ENCODE peak calls at places on chromosomes 11 and 22, in nine cellular contexts. One of them, this sample, is unnamed.

GRCh38 chr11:43543313-43543712 is 137.2 kb upstream of the HSD17B12 start:
- DNase-seq in stomach: no peak
- DNase-seq in testis: no peak
- DNase-seq in ovary: no peak
- DNase-seq in heart left ventricle: no peak
- DNase-seq in lower leg skin: no peak
- DNase-seq in A549: no peak
- DNase-seq in IMR-90: no peak
- DNase-seq in K562: no peak
- DNase-seq in this sample: no peak

GRCh38 chr11:45048870-45049825 is 97.3 kb upstream of the PRDM11 start:
- DNase-seq in A549: no peak
- DNase-seq in K562: no peak
- DNase-seq in stomach: no peak
- DNase-seq in ovary: no peak
- DNase-seq in testis: peak; percentile 17
- DNase-seq in lower leg skin: peak; percentile 83
- DNase-seq in heart left ventricle: peak; percentile 61
- DNase-seq in IMR-90: peak; percentile 11
- DNase-seq in this sample: no peak

GRCh38 chr22:36856792-36857135 is 4.0 kb upstream of the NCF4 start:
- DNase-seq in A549: no peak
- DNase-seq in IMR-90: no peak
- DNase-seq in heart left ventricle: no peak
- DNase-seq in ovary: no peak
- DNase-seq in K562: no peak
- DNase-seq in lower leg skin: no peak
- DNase-seq in testis: no peak
- DNase-seq in stomach: no peak
- DNase-seq in this sample: no peak

GRCh38 chr11:67083786-67084366 is 27.2 kb downstream of the RHOD start:
- DNase-seq in K562: no peak
- DNase-seq in stomach: no peak
- DNase-seq in A549: no peak
- DNase-seq in ovary: no peak
- DNase-seq in heart left ventricle: no peak
- DNase-seq in testis: no peak
- DNase-seq in IMR-90: no peak
- DNase-seq in lower leg skin: no peak
- DNase-seq in this sample: no peak

GRCh38 chr11:44550123-44550522 is 15.3 kb upstream of the CD82 start:
- DNase-seq in A549: no peak
- DNase-seq in heart left ventricle: no peak
- DNase-seq in lower leg skin: no peak
- DNase-seq in testis: no peak
- DNase-seq in K562: no peak
- DNase-seq in stomach: no peak
- DNase-seq in ovary: no peak
- DNase-seq in IMR-90: no peak
- DNase-seq in this sample: no peak

GRCh38 chr11:61491736-61492395 is 16.7 kb upstream of the LRRC10B start:
- DNase-seq in testis: no peak
- DNase-seq in ovary: no peak
- DNase-seq in IMR-90: no peak
- DNase-seq in stomach: no peak
- DNase-seq in lower leg skin: no peak
- DNase-seq in heart left ventricle: no peak
- DNase-seq in K562: no peak
- DNase-seq in A549: no peak
- DNase-seq in this sample: no peak

GRCh38 chr11:126776125-126776524 is 224.4 kb downstream of the KIRREL3 start:
- DNase-seq in ovary: no peak
- DNase-seq in heart left ventricle: no peak
- DNase-seq in K562: no peak
- DNase-seq in testis: no peak
- DNase-seq in IMR-90: no peak
- DNase-seq in A549: no peak
- DNase-seq in lower leg skin: no peak
- DNase-seq in stomach: no peak
- DNase-seq in this sample: no peak

GRCh38 chr22:22395230-22395629 is 113.3 kb downstream of the ZNF280B start:
- DNase-seq in stomach: no peak
- DNase-seq in K562: no peak
- DNase-seq in heart left ventricle: no peak
- DNase-seq in IMR-90: no peak
- DNase-seq in ovary: no peak
- DNase-seq in lower leg skin: peak; percentile 53
- DNase-seq in A549: no peak
- DNase-seq in testis: no peak
- DNase-seq in this sample: no peak

GRCh38 chr11:36037031-36037430 is 93.2 kb downstream of the LDLRAD3 start:
- DNase-seq in A549: no peak
- DNase-seq in heart left ventricle: peak; percentile 49
- DNase-seq in lower leg skin: no peak
- DNase-seq in stomach: no peak
- DNase-seq in ovary: no peak
- DNase-seq in K562: no peak
- DNase-seq in testis: peak; percentile 36
- DNase-seq in IMR-90: peak; percentile 43
- DNase-seq in this sample: peak; percentile 31

GRCh38 chr11:128476729-128477128 is 110.6 kb downstream of the ETS1 start:
- DNase-seq in A549: no peak
- DNase-seq in IMR-90: no peak
- DNase-seq in stomach: no peak
- DNase-seq in heart left ventricle: no peak
- DNase-seq in ovary: no peak
- DNase-seq in testis: no peak
- DNase-seq in lower leg skin: no peak
- DNase-seq in K562: no peak
- DNase-seq in this sample: no peak

DNA sequence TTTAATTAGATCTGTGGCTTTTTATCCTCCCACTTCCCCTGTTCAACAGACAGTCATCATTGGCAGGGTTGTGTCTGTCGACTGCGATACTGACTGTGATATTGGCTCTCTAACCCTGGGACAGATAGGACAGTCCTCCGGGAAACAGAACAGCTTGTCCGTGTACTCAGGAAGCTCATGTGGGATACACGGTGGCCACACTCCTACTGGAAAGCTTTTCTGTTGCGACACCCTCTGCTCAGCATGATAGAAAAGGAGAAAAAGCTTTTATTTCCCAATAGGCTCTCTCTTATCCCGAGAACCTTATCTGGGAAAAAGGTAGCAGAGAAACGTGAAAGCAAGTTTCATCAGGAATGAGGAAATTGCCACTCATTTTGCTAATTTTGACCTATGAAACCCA is 60.4 kb upstream of the HSPA8 start:
- DNase-seq in IMR-90: peak; percentile 78
- DNase-seq in A549: peak; percentile 50
- DNase-seq in stomach: no peak
- DNase-seq in testis: no peak
- DNase-seq in K562: no peak
- DNase-seq in heart left ventricle: peak; percentile 32
- DNase-seq in lower leg skin: no peak
- DNase-seq in ovary: no peak
- DNase-seq in this sample: no peak
- TF ChIP-seq POLR2A in IMR-90: no peak
- TF ChIP-seq POLR2A in A549: no peak
- TF ChIP-seq POLR2A in stomach: no peak
- TF ChIP-seq POLR2A in testis: no peak
- TF ChIP-seq POLR2A in K562: no peak
- TF ChIP-seq POLR2A in heart left ventricle: no peak
- TF ChIP-seq POLR2A in lower leg skin: no peak
- TF ChIP-seq POLR2A in ovary: no peak
- TF ChIP-seq POLR2A in this sample: no peak

DNA sequence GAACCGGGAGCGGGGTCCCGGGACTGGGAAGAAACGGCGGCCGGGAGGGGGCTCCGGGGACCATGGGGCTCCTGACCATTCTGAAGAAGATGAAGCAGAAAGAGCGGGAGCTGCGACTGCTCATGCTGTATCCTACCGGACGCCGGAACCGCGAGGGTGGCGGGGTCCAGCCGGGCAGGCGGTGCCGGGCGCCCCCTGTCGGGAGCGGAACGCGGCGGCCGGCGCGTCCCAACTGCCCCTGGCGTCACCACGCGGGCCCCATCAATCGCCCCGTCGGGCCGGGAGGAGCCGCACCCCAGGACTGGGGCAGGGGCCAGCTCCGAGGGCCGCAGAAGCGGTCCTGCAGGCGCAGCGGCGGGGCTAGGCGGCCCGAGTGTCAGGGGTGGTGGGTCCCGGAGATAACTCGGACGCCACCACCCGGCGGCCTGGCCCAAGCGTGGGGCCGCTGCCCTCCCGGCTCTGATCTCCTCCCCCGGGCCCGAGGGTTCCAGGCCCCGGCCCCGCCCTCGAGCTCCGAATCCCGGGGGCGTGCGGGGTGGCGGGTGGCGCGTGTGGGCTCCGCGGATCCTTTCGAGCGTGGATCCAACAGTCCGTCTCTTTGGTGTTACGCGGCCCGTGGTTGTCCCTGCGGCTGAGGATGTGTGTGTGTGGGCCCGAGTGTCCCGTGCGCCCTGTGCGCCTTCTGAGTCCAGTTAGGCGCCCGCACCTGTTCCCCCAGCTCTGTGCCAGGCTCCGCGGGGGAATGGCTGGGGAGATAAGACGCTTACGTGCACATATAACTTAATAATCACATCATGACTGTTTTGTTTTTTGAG is at the start of gene ARL2:
- DNase-seq in ovary: no peak
- DNase-seq in A549: no peak
- DNase-seq in heart left ventricle: no peak
- DNase-seq in IMR-90: no peak
- DNase-seq in stomach: peak; percentile 36
- DNase-seq in testis: peak; percentile 51
- DNase-seq in K562: peak; percentile 90
- DNase-seq in lower leg skin: peak; percentile 94
- DNase-seq in this sample: no peak
- TF ChIP-seq POLR2A in ovary: peak; percentile 32
- TF ChIP-seq POLR2A in A549: peak; percentile 26
- TF ChIP-seq POLR2A in heart left ventricle: peak; percentile 26
- TF ChIP-seq POLR2A in IMR-90: peak; percentile 51
- TF ChIP-seq POLR2A in stomach: no peak
- TF ChIP-seq POLR2A in testis: no peak
- TF ChIP-seq POLR2A in K562: peak; percentile 76
- TF ChIP-seq POLR2A in lower leg skin: no peak
- TF ChIP-seq POLR2A in this sample: peak; percentile 70

GRCh38 chr11:120147094-120147949 is 9.4 kb upstream of the TRIM29 start:
- DNase-seq in testis: no peak
- DNase-seq in lower leg skin: no peak
- DNase-seq in ovary: no peak
- DNase-seq in stomach: no peak
- DNase-seq in A549: no peak
- DNase-seq in IMR-90: no peak
- DNase-seq in K562: no peak
- DNase-seq in heart left ventricle: no peak
- DNase-seq in this sample: no peak

GRCh38 chr11:120147950-120148270 is 10.0 kb upstream of the TRIM29 start:
- DNase-seq in heart left ventricle: no peak
- DNase-seq in lower leg skin: no peak
- DNase-seq in ovary: no peak
- DNase-seq in testis: no peak
- DNase-seq in IMR-90: no peak
- DNase-seq in K562: no peak
- DNase-seq in stomach: no peak
- DNase-seq in A549: no peak
- DNase-seq in this sample: no peak

GRCh38 chr11:120151536-120151935 is 13.6 kb upstream of the TRIM29 start:
- DNase-seq in stomach: no peak
- DNase-seq in K562: no peak
- DNase-seq in testis: no peak
- DNase-seq in ovary: no peak
- DNase-seq in lower leg skin: no peak
- DNase-seq in A549: no peak
- DNase-seq in heart left ventricle: no peak
- DNase-seq in IMR-90: no peak
- DNase-seq in this sample: no peak

GRCh38 chr11:120146413-120147093 is 8.6 kb upstream of the TRIM29 start:
- DNase-seq in stomach: no peak
- DNase-seq in heart left ventricle: no peak
- DNase-seq in IMR-90: no peak
- DNase-seq in lower leg skin: no peak
- DNase-seq in testis: no peak
- DNase-seq in ovary: no peak
- DNase-seq in A549: no peak
- DNase-seq in K562: no peak
- DNase-seq in this sample: no peak

DNA sequence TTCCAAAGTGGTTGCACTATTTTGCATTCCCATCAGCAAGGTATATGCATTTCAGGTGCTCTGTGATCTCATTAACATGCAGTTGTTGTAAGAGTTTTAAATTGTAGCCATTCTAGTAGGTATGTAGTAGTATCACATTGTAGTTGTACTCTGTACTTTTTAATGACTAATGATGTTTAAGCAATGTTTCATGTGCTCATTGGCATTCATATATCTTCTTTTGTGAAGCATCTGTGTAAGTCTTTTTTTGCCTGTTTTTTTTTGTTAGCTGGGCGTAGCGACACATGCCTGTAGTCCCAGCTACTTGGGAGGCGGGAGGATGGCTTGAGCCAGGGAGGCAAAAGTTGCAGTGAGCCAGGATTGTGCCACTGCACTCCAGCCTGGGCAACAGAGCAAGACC is 11.3 kb upstream of the TRIM29 start:
- DNase-seq in testis: no peak
- DNase-seq in ovary: no peak
- DNase-seq in lower leg skin: no peak
- DNase-seq in stomach: no peak
- DNase-seq in heart left ventricle: no peak
- DNase-seq in IMR-90: no peak
- DNase-seq in A549: no peak
- DNase-seq in K562: no peak
- DNase-seq in this sample: no peak
- TF ChIP-seq POLR2A in testis: no peak
- TF ChIP-seq POLR2A in ovary: no peak
- TF ChIP-seq POLR2A in lower leg skin: no peak
- TF ChIP-seq POLR2A in stomach: no peak
- TF ChIP-seq POLR2A in heart left ventricle: no peak
- TF ChIP-seq POLR2A in IMR-90: no peak
- TF ChIP-seq POLR2A in A549: no peak
- TF ChIP-seq POLR2A in K562: no peak
- TF ChIP-seq POLR2A in this sample: no peak

DNA sequence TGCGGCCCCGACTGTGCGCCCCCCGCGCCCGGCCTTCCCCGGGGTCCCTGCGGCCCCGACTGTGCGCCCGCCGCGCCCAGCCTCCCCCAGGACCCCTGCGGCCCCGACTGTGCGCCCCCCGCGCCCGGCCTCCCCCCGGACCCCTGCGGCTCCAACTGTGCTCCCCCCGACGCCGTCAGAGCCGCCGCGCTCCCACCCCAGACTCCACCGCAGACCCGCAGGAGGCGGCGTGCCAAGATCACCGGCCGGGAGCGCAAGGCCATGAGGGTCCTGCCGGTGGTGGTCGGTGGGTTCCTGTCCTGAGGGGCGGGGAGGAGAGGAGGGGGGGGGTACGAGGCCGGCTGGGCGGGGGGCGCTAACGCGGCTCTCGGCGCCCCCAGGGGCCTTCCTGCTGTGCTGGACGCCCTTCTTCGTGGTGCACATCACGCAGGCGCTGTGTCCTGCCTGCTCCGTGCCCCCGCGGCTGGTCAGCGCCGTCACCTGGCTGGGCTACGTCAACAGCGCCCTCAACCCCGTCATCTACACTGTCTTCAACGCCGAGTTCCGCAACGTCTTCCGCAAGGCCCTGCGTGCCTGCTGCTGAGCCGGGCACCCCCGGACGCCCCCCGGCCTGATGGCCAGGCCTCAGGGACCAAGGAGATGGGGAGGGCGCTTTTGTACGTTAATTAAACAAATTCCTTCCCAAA is 3.1 kb downstream of the DRD4 start:
- DNase-seq in testis: no peak
- DNase-seq in lower leg skin: no peak
- DNase-seq in K562: no peak
- DNase-seq in ovary: no peak
- DNase-seq in stomach: no peak
- DNase-seq in heart left ventricle: no peak
- DNase-seq in IMR-90: no peak
- DNase-seq in A549: no peak
- DNase-seq in this sample: no peak
- TF ChIP-seq POLR2A in testis: no peak
- TF ChIP-seq POLR2A in lower leg skin: no peak
- TF ChIP-seq POLR2A in K562: no peak
- TF ChIP-seq POLR2A in ovary: no peak
- TF ChIP-seq POLR2A in stomach: no peak
- TF ChIP-seq POLR2A in heart left ventricle: no peak
- TF ChIP-seq POLR2A in IMR-90: no peak
- TF ChIP-seq POLR2A in A549: no peak
- TF ChIP-seq POLR2A in this sample: no peak

This sample was measured in endothelial cell of umbilical vein.